ENCODE peak calls at places on chromosomes 1 and 21, in six cellular contexts. B is K562, G is H1, U is HCT116, R is HepG2, O is GM12878. N is an unnamed sample.

GRCh38 chr1:196309386-196309785 is 298.9 kb downstream of the KCNT2 start:
- DNase-seq in U (peak; percentile 27), B (no peak), R (peak; percentile 3), G (no peak), O (no peak), N (no peak)

GRCh38 chr1:114154963-114155322 is 1.3 kb upstream of the SYT6 start:
- DNase-seq in U (no peak), O (no peak), B (no peak), R (no peak), G (peak; percentile 86), N (no peak)

GRCh38 chr1:6580119-6580587 is 359 bp downstream of the ZBTB48 start:
- DNase-seq in O (no peak), R (no peak), G (no peak), U (no peak), B (no peak), N (no peak)

GRCh38 chr1:186498695-186499389 is 37.9 kb upstream of the PDC start:
- DNase-seq in R (no peak), O (no peak), U (no peak), G (no peak), B (no peak), N (no peak)

GRCh38 chr1:162220009-162220539 is 150.6 kb downstream of the NOS1AP start:
- DNase-seq in R (no peak), G (no peak), B (no peak), O (no peak), U (no peak), N (no peak)

GRCh38 chr1:59596432-59596831 is 218.3 kb upstream of the HOOK1 start:
- DNase-seq in G (no peak), U (no peak), O (no peak), R (no peak), B (no peak), N (peak; percentile 6)

GRCh38 chr1:187516874-187517273 is 688.1 kb downstream of the PLA2G4A start:
- DNase-seq in G (no peak), O (no peak), R (no peak), U (peak; percentile 48), B (no peak), N (no peak)

GRCh38 chr1:63732666-63733065 is 41.2 kb upstream of the ROR1 start:
- DNase-seq in U (no peak), R (no peak), O (no peak), G (no peak), B (no peak), N (no peak)

GRCh38 chr21:31088196-31088751 is 50.0 kb upstream of the KRTAP19-8 start:
- DNase-seq in B (no peak), U (no peak), G (peak; percentile 52), R (no peak), O (no peak), N (no peak)

GRCh38 chr21:26916799-26917198 is 50.1 kb downstream of the ADAMTS5 start:
- DNase-seq in U (no peak), G (no peak), O (no peak), B (no peak), R (no peak), N (no peak)

GRCh38 chr1:46492871-46493270 is 3.2 kb downstream of the DMBX1 start:
- DNase-seq in G (peak; percentile 62), O (no peak), B (no peak), U (no peak), R (no peak), N (no peak)

GRCh38 chr1:110387048-110387748 is 3.6 kb downstream of the SLC16A4 start:
- DNase-seq in O (no peak), U (no peak), R (no peak), B (no peak), G (no peak), N (no peak)

GRCh38 chr1:11078631-11079030 is 18.8 kb upstream of the SRM start:
- DNase-seq in G (no peak), R (no peak), B (no peak), U (no peak), O (no peak), N (no peak)

GRCh38 chr1:162248854-162249535 is 127.7 kb downstream of the SPATA46 start:
- DNase-seq in G (peak; percentile 58), R (no peak), O (no peak), U (no peak), B (no peak), N (peak; percentile 95)

GRCh38 chr1:68384321-68384813 is 65.4 kb downstream of the RPE65 start:
- DNase-seq in U (peak; percentile 99), R (peak; percentile 11), B (no peak), G (no peak), O (no peak), N (peak; percentile 63)

GRCh38 chr1:73100216-73100615 is 817.9 kb upstream of the NEGR1 start:
- DNase-seq in R (no peak), U (no peak), B (no peak), O (no peak), G (no peak), N (no peak)

GRCh38 chr1:174217248-174217647 is 57.9 kb downstream of the RABGAP1L start:
- DNase-seq in G (no peak), B (no peak), O (no peak), R (no peak), U (no peak), N (no peak)

DNA sequence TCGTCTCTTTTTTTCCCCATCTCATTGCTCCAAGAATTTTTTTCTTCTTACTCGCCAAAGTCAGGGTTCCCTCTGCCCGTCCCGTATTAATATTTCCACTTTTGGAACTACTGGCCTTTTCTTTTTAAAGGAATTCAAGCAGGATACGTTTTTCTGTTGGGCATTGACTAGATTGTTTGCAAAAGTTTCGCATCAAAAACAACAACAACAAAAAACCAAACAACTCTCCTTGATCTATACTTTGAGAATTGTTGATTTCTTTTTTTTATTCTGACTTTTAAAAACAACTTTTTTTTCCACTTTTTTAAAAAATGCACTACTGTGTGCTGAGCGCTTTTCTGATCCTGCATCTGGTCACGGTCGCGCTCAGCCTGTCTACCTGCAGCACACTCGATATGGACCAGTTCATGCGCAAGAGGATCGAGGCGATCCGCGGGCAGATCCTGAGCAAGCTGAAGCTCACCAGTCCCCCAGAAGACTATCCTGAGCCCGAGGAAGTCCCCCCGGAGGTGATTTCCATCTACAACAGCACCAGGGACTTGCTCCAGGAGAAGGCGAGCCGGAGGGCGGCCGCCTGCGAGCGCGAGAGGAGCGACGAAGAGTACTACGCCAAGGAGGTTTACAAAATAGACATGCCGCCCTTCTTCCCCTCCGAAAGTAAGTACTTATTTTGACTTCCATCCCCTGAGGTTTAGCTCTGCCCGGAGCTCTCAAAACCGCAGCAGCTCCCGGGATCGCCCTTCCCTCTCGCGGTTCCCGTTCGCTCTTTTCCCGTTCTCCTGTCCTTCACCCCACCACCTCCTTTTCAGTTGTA is 1.5 kb downstream of the TGFB2 start:
- DNase-seq in G (no peak), O (no peak), U (no peak), R (no peak), B (no peak), N (no peak)
- TF ChIP-seq ZNF274 in G (no peak), O (no peak), U (no peak), R (no peak), B (no peak), N (no peak)

GRCh38 chr1:203828002-203828401 is 32.6 kb downstream of the ZBED6 start:
- DNase-seq in U (no peak), B (no peak), O (no peak), G (no peak), R (no peak), N (no peak)

GRCh38 chr1:203818399-203818798 is 23.0 kb downstream of the ZBED6 start:
- DNase-seq in B (no peak), G (no peak), O (no peak), R (no peak), U (no peak), N (no peak)

GRCh38 chr1:203826175-203826574 is 30.8 kb downstream of the ZBED6 start:
- DNase-seq in O (no peak), G (no peak), B (no peak), R (no peak), U (no peak), N (no peak)

GRCh38 chr1:203828424-203828823 is 33.0 kb upstream of the SNRPE start:
- DNase-seq in O (no peak), G (no peak), R (no peak), U (no peak), B (no peak), N (no peak)

GRCh38 chr1:203823306-203823705 is 27.9 kb downstream of the ZBED6 start:
- DNase-seq in G (no peak), B (no peak), R (no peak), O (no peak), U (no peak), N (no peak)
- TF ChIP-seq ZNF274 in G (no peak), B (no peak), R (no peak), O (no peak), U (no peak), N (no peak)

DNA sequence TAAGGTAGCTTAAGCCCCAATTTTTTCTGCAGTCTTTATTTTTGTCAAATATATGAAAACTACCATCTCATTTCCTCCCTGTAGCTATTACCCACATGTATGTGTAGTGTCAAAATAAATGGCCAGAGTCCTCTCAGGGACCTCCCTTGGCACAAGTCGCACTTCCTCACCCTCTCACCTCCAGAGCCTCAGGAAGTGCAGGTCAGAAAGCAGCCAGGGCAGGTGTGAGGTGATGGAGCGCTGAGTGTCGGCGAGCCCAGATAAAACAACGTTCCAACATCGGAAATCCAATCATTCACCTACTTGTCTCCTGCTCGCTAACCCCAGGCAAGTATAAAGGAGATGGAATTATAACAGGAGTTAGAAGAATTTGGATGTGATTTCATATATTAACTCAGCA is 76.6 kb upstream of the ERG start:
- DNase-seq in G (no peak), O (no peak), B (no peak), U (no peak), R (no peak), N (no peak)
- TF ChIP-seq ZNF274 in G (no peak), O (no peak), B (no peak), U (no peak), R (no peak), N (no peak)

GRCh38 chr21:28239345-28239744 is 753.3 kb downstream of the LTN1 start:
- DNase-seq in G (no peak), B (no peak), O (no peak), R (no peak), U (no peak), N (no peak)

GRCh38 chr21:28237661-28238060 is 755.0 kb downstream of the LTN1 start:
- DNase-seq in O (no peak), R (no peak), G (no peak), U (no peak), B (no peak), N (no peak)

GRCh38 chr21:28233536-28234220 is 759.0 kb downstream of the LTN1 start:
- DNase-seq in B (no peak), G (no peak), U (no peak), R (no peak), O (no peak), N (no peak)

GRCh38 chr21:28230559-28230958 is 762.1 kb downstream of the LTN1 start:
- DNase-seq in G (no peak), R (no peak), B (no peak), O (no peak), U (no peak), N (no peak)

DNA sequence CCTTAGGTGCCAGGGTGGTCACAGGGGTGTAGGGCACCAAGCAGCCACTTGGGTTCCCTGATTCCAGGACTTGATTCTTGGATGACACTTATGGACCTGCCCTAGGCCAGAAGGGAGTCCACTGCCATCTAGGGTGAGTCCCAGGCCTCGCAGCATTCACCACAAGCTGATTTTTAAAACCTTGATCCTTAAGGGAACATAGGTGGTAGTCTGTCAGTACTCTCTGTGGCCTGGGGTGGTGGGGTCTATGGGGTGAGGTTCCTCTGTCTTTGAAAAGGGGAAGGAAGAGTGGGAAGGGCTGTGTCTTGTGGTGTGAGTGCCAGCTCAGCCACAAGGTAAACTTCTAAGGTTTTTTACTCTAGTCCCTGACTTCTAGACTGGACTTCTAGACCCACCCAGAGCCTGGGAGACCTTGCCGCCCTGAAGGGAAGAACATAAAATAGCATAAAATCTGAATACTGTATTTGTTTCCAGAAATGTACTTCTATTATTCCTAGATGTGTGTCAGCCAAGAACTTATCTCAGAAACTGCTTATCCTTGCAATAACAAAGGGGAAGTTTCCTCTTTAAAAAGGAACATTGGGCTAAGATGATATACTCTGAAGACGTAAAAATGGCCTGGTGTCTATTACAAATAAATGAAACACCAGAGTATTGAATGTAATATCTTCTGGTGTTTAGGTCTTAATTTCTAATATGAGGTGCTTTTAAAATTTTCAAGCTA is 757.3 kb downstream of the LTN1 start:
- DNase-seq in G (no peak), R (no peak), O (no peak), U (no peak), B (no peak), N (no peak)
- TF ChIP-seq ZNF274 in G (no peak), R (no peak), O (no peak), U (no peak), B (no peak), N (no peak)

N was measured in NT2/D1.